ENCODE peak calls at places on chromosomes 6 and 20, in four cellular contexts. Y, M, D and Z are unnamed samples.

GRCh38 chr6:1406306-1407058 is 17.1 kb downstream of the FOXF2 start:
- DNase-seq in Y (no peak), M (peak; percentile 70), D (no peak), Z (no peak)

GRCh38 chr6:14795451-14795850 is 450.4 kb upstream of the JARID2 start:
- DNase-seq in Y (peak; percentile 60), M (no peak), D (no peak), Z (no peak)

GRCh38 chr6:128246472-128246871 is 273.9 kb downstream of the PTPRK start:
- DNase-seq in Y (no peak), M (no peak), D (no peak), Z (no peak)

GRCh38 chr6:166381381-166381732 is 1.4 kb downstream of the MPC1 start:
- DNase-seq in Y (no peak), M (no peak), D (no peak), Z (no peak)

GRCh38 chr6:34436803-34437643 is 11.2 kb upstream of the RPS10 start:
- DNase-seq in Y (no peak), M (no peak), D (no peak), Z (no peak)

GRCh38 chr20:17594443-17594842 is 24.6 kb downstream of the DSTN start:
- DNase-seq in Y (no peak), M (peak; percentile 84), D (no peak), Z (no peak)

GRCh38 chr6:85041376-85041775 is 277.0 kb upstream of the TBX18 start:
- DNase-seq in Y (no peak), M (peak; percentile 28), D (no peak), Z (no peak)

GRCh38 chr6:170523256-170524187 is 29.6 kb downstream of the PSMB1 start:
- DNase-seq in Y (no peak), M (no peak), D (no peak), Z (no peak)

GRCh38 chr6:36788768-36789167 is 50.5 kb downstream of the CPNE5 start:
- DNase-seq in Y (no peak), M (peak; percentile 27), D (no peak), Z (no peak)

GRCh38 chr20:34022154-34022842 is 28.6 kb downstream of the RALY start:
- DNase-seq in Y (no peak), M (peak; percentile 34), D (no peak), Z (no peak)

GRCh38 chr20:38609828-38610227 is 8.2 kb downstream of the ARHGAP40 start:
- DNase-seq in Y (no peak), M (no peak), D (no peak), Z (no peak)

GRCh38 chr20:37901667-37902503 is 1.0 kb upstream of the VSTM2L start:
- DNase-seq in Y (peak; percentile 25), M (peak; percentile 73), D (no peak), Z (no peak)

GRCh38 chr6:169371344-169372144 is 117.9 kb upstream of the THBS2 start:
- DNase-seq in Y (no peak), M (peak; percentile 38), D (peak; percentile 79), Z (no peak)

GRCh38 chr6:108115598-108116058 is 41.1 kb upstream of the OSTM1 start:
- DNase-seq in Y (no peak), M (peak; percentile 55), D (no peak), Z (no peak)

GRCh38 chr6:164151161-164151728 is 736.7 kb downstream of the QKI start:
- DNase-seq in Y (peak; percentile 21), M (no peak), D (no peak), Z (peak; percentile 70)

GRCh38 chr6:46993846-46994245 is 48.3 kb downstream of the ADGRF1 start:
- DNase-seq in Y (no peak), M (peak; percentile 38), D (no peak), Z (no peak)

GRCh38 chr20:19269737-19270325 is 57.4 kb downstream of the SLC24A3 start:
- DNase-seq in Y (no peak), M (no peak), D (no peak), Z (no peak)

GRCh38 chr20:57460781-57461465 is 64.0 kb downstream of the CTCFL start:
- DNase-seq in Y (no peak), M (no peak), D (no peak), Z (no peak)

GRCh38 chr6:142888461-142888860 is 56.5 kb downstream of the HIVEP2 start:
- DNase-seq in Y (no peak), M (no peak), D (no peak), Z (no peak)

GRCh38 chr20:63471002-63471718 is 1.3 kb downstream of the KCNQ2 start:
- DNase-seq in Y (no peak), M (no peak), D (no peak), Z (no peak)

GRCh38 chr6:26365633-26365995 is 616 bp downstream of the BTN3A2 start:
- DNase-seq in Y (no peak), M (no peak), D (no peak), Z (no peak)

GRCh38 chr6:161630674-161631073 is 356.8 kb upstream of the AGPAT4 start:
- DNase-seq in Y (no peak), M (no peak), D (no peak), Z (no peak)

GRCh38 chr20:48703107-48703506 is 124.7 kb downstream of the PREX1 start:
- DNase-seq in Y (no peak), M (no peak), D (no peak), Z (peak; percentile 12)

GRCh38 chr20:9294081-9294480 is 220.3 kb upstream of the LAMP5 start:
- DNase-seq in Y (no peak), M (peak; percentile 39), D (no peak), Z (no peak)

GRCh38 chr20:61397790-61398189 is 145.7 kb downstream of the CDH4 start:
- DNase-seq in Y (no peak), M (no peak), D (no peak), Z (no peak)
- H3K27ac ChIP-seq in Y (no peak overlapping the region), M (no peak overlapping the region), D (no peak overlapping the region), Z (no peak overlapping the region)

GRCh38 chr6:32047855-32048766 is 9.9 kb downstream of the CYP21A2 start:
- DNase-seq in Y (peak; percentile 52), M (peak; percentile 71), D (peak; percentile 85), Z (peak; percentile 11)
- H3K27ac ChIP-seq in Y (no peak overlapping the region), M (no peak overlapping the region), D (peak overlapping the region; percentile 93), Z (no peak overlapping the region)

GRCh38 chr20:58511364-58511763 is 3.8 kb downstream of the APCDD1L start:
- DNase-seq in Y (no peak), M (peak; percentile 88), D (no peak), Z (no peak)
- H3K27ac ChIP-seq in Y (no peak overlapping the region), M (no peak overlapping the region), D (no peak overlapping the region), Z (no peak overlapping the region)

GRCh38 chr6:44228836-44229235 is 5.4 kb downstream of the SLC29A1 start:
- DNase-seq in Y (no peak), M (no peak), D (no peak), Z (no peak)
- H3K27ac ChIP-seq in Y (peak overlapping the region; percentile 46), M (no peak overlapping the region), D (no peak overlapping the region), Z (no peak overlapping the region)

GRCh38 chr20:47095690-47096089 is 201.0 kb downstream of the EYA2 start:
- DNase-seq in Y (no peak), M (no peak), D (no peak), Z (no peak)

GRCh38 chr20:47099093-47099492 is 204.4 kb downstream of the EYA2 start:
- DNase-seq in Y (no peak), M (no peak), D (no peak), Z (no peak)

GRCh38 chr20:47097691-47098622 is 203.3 kb downstream of the EYA2 start:
- DNase-seq in Y (no peak), M (no peak), D (no peak), Z (no peak)

GRCh38 chr20:47102629-47103028 is 208.0 kb downstream of the EYA2 start:
- DNase-seq in Y (no peak), M (peak; percentile 63), D (no peak), Z (no peak)

GRCh38 chr20:47099749-47100515 is 205.3 kb downstream of the EYA2 start:
- DNase-seq in Y (no peak), M (peak; percentile 81), D (no peak), Z (no peak)
- H3K27ac ChIP-seq in Y (no peak overlapping the region), M (no peak overlapping the region), D (no peak overlapping the region), Z (no peak overlapping the region)

GRCh38 chr6:37987559-37987958 is 168.0 kb downstream of the ZFAND3 start:
- DNase-seq in Y (no peak), M (no peak), D (no peak), Z (no peak)

GRCh38 chr6:37987008-37987407 is 167.5 kb downstream of the ZFAND3 start:
- DNase-seq in Y (no peak), M (peak; percentile 67), D (no peak), Z (no peak)

GRCh38 chr6:37988696-37989095 is 169.2 kb downstream of the ZFAND3 start:
- DNase-seq in Y (no peak), M (no peak), D (no peak), Z (no peak)

GRCh38 chr6:37985355-37985754 is 165.8 kb downstream of the ZFAND3 start:
- DNase-seq in Y (no peak), M (no peak), D (no peak), Z (no peak)

DNA sequence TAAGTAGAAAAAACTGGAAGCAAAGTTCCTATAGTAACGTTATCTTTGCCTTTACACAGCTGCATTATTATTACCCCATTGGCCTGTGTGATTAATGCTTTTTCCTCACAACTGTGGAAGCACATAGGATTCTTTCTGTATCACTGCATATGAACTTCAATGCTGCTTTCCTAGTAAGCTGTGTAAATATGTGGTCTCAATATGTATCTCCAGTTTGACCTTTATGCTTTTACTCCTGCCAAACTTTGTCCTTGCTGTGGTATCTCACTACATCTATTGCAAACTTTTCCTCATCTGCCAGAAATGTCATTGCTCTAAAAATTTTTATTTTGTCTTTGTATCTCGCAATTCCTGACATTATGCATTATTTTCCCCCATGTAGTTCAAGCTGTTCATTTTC is 168.6 kb downstream of the ZFAND3 start:
- DNase-seq in Y (no peak), M (peak; percentile 68), D (no peak), Z (no peak)
- H3K27ac ChIP-seq in Y (no peak overlapping the region), M (peak overlapping the region; percentile 47), D (no peak overlapping the region), Z (no peak overlapping the region)

GRCh38 chr20:10469599-10469998 is 34.5 kb downstream of the SLX4IP start:
- DNase-seq in Y (no peak), M (peak; percentile 93), D (peak; percentile 69), Z (peak; percentile 57)

GRCh38 chr20:10466325-10466724 is 31.2 kb downstream of the SLX4IP start:
- DNase-seq in Y (no peak), M (peak; percentile 58), D (no peak), Z (no peak)

GRCh38 chr20:10466855-10467254 is 31.8 kb downstream of the SLX4IP start:
- DNase-seq in Y (no peak), M (no peak), D (no peak), Z (no peak)

GRCh38 chr20:10463622-10464021 is 28.5 kb downstream of the SLX4IP start:
- DNase-seq in Y (no peak), M (no peak), D (no peak), Z (no peak)

DNA sequence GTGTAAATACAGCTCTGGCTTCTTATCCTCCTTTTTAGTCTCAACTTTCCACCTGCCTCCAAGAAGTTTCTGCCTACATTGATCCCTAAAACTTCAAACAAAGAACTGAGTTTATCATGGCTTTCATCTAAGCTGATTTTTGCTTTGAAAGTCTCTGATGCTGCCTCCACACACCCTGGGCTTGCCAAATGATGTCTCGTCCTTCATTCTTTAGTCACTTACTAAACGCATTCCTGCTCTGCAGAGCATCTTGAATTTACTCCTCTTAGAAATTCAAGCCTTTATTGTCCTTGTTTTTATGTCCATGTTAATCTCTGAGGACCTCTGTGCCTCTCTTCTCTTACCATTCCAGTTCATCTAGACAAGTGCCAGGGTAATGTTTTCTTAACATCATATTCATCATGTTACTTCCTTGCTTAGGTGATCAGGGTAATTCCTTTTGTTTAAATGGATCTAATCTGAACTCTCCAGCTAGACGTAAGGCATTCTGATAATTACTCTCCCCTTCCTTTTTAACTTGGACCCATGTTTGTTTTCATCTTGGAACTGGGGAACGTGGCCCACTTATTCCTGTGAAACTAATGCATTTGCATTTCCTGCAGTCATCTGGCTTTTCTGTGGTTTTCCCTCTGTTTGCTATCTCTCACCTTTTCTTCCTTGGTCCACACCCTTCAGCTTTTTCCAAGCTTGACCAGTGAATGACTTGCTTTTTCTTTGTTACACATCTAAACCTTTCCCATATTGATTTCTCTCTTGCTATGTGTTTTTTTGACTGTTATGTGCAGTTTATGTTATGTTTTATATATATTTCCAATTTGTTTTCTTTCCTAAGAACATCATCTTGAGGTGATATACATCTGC is 33.1 kb downstream of the SLX4IP start:
- DNase-seq in Y (no peak), M (no peak), D (no peak), Z (no peak)
- H3K27ac ChIP-seq in Y (no peak overlapping the region), M (no peak overlapping the region), D (no peak overlapping the region), Z (no peak overlapping the region)